ENCODE peak calls at places on chromosome 16, in six cellular contexts. W is A673, G is fibroblast of pulmonary artery, I is esophagus squamous epithelium, S is brain microvascular endothelial cell, O is IMR-90. Z is an unnamed sample.

GRCh38 chr16:66150691-66151090 is 215.8 kb upstream of the CDH5 start:
- DNase-seq in G (no peak), I (no peak), S (no peak), W (no peak), O (peak), Z (peak)

GRCh38 chr16:22694887-22695382 is 119.0 kb upstream of the HS3ST2 start:
- DNase-seq in W (no peak), I (no peak), O (peak), G (peak), S (peak), Z (no peak)

GRCh38 chr16:78192734-78193133 is 93.3 kb downstream of the WWOX start:
- DNase-seq in S (no peak), W (no peak), G (no peak), O (no peak), I (no peak), Z (no peak)

GRCh38 chr16:72877374-72878028 is 170.4 kb downstream of the ZFHX3 start:
- DNase-seq in O (peak), I (no peak), S (peak), W (peak), G (peak), Z (no peak)

GRCh38 chr16:85329059-85329812 is 217.0 kb upstream of the CIBAR2 start:
- DNase-seq in W (peak), I (no peak), S (peak), O (peak), G (no peak), Z (no peak)

GRCh38 chr16:15979801-15980200 is 30.4 kb downstream of the ABCC1 start:
- DNase-seq in S (no peak), W (no peak), I (no peak), G (no peak), O (no peak), Z (no peak)

GRCh38 chr16:1220841-1221627 is 4.0 kb downstream of the TPSG1 start:
- DNase-seq in O (no peak), I (no peak), W (no peak), G (no peak), S (no peak), Z (no peak)

GRCh38 chr16:86897486-86897885 is 319.1 kb downstream of the FOXL1 start:
- DNase-seq in S (no peak), G (no peak), I (no peak), O (no peak), W (no peak), Z (no peak)

GRCh38 chr16:85557083-85557975 is 55.8 kb upstream of the GSE1 start:
- DNase-seq in S (no peak), I (no peak), G (peak), W (no peak), O (no peak), Z (no peak)

GRCh38 chr16:9844361-9844760 is 337.9 kb downstream of the GRIN2A start:
- DNase-seq in O (no peak), W (no peak), I (no peak), G (no peak), S (peak), Z (no peak)

GRCh38 chr16:57533618-57534336 is 2.6 kb downstream of the CCDC102A start:
- DNase-seq in W (no peak), G (no peak), O (no peak), S (no peak), I (no peak), Z (no peak)

GRCh38 chr16:71341881-71342280 is 16.6 kb upstream of the CALB2 start:
- DNase-seq in I (no peak), G (no peak), W (no peak), O (no peak), S (no peak), Z (no peak)

GRCh38 chr16:2902337-2903130 is 9.2 kb upstream of the FLYWCH1 start:
- DNase-seq in W (no peak), O (no peak), S (no peak), G (no peak), I (no peak), Z (no peak)

GRCh38 chr16:19810817-19811731 is 73.6 kb downstream of the GPRC5B start:
- DNase-seq in I (no peak), S (peak), W (no peak), O (peak), G (peak), Z (no peak)

GRCh38 chr16:62602790-62603189 is 566.6 kb upstream of the CDH8 start:
- DNase-seq in I (no peak), S (no peak), W (no peak), O (no peak), G (no peak), Z (no peak)

GRCh38 chr16:15952265-15952711 is 2.9 kb downstream of the ABCC1 start:
- DNase-seq in I (no peak), S (no peak), O (no peak), G (no peak), W (no peak), Z (no peak)

GRCh38 chr16:55842369-55843104 is 9.6 kb upstream of the CES1 start:
- DNase-seq in I (no peak), G (peak), O (peak), S (peak), W (peak), Z (no peak)

GRCh38 chr16:59108374-59108773 is 374.3 kb upstream of the GOT2 start:
- DNase-seq in W (no peak), O (no peak), S (no peak), G (no peak), I (no peak), Z (no peak)

GRCh38 chr16:82748026-82748425 is 121.3 kb downstream of the CDH13 start:
- DNase-seq in I (no peak), O (peak), W (peak), S (peak), G (peak), Z (no peak)

GRCh38 chr16:54568897-54569807 is 282.6 kb upstream of the IRX3 start:
- DNase-seq in I (no peak), O (no peak), S (no peak), W (no peak), G (no peak), Z (no peak)
- H3K4me3 ChIP-seq in I (no peak), O (no peak), S (no peak), W (no peak), G (no peak), Z (no peak)

GRCh38 chr16:47815655-47816054 is 340.1 kb downstream of the ABCC12 start:
- DNase-seq in I (no peak), O (no peak), W (no peak), G (peak), S (peak), Z (no peak)

DNA sequence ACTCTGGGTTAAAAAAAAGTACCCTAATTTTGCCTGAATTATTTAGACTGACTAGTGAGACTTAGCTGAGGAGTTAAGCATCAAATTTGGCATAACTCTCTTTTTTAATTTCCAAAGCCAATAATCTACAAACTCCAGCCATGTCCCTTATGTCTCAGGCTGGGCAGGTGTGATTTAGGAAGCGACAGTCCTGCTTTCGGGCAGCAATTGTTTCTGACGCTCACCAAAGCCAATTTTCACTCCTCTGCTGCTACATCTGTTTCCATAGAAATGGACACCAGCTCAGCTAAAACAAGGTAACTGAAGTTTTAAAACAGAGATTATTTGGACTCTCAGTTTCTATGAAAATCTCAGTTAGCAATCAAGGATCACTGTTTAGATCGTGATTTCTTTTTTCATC is 338.7 kb downstream of the ABCC12 start:
- DNase-seq in O (no peak), I (no peak), G (no peak), W (no peak), S (no peak), Z (no peak)
- TF ChIP-seq CTCF in O (no peak), I (no peak), G (no peak), W (no peak), S (no peak), Z (no peak)

GRCh38 chr16:29821663-29822115 is 1.4 kb downstream of the MVP start:
- DNase-seq in S (peak), G (peak), W (no peak), I (no peak), O (peak), Z (no peak)

GRCh38 chr16:29825145-29826044 is 5.1 kb downstream of the MVP start:
- DNase-seq in W (no peak), O (peak), I (no peak), G (peak), S (peak), Z (no peak)

GRCh38 chr16:29824589-29825144 is 4.4 kb downstream of the MVP start:
- DNase-seq in I (no peak), W (no peak), O (peak), S (no peak), G (peak), Z (no peak)

GRCh38 chr16:29830774-29831173 is 10.5 kb downstream of the MVP start:
- DNase-seq in O (no peak), W (no peak), I (no peak), S (no peak), G (no peak), Z (no peak)

GRCh38 chr16:29826342-29826695 is 6.1 kb downstream of the MVP start:
- DNase-seq in G (no peak), O (no peak), I (no peak), W (no peak), S (no peak), Z (no peak)
- H3K4me3 ChIP-seq in G (no peak), O (no peak), I (no peak), W (no peak), S (no peak), Z (no peak)

GRCh38 chr16:88004391-88004790 is 53.2 kb downstream of the BANP start:
- DNase-seq in G (no peak), I (no peak), S (no peak), W (no peak), O (no peak), Z (no peak)

GRCh38 chr16:88003736-88004135 is 52.5 kb downstream of the BANP start:
- DNase-seq in O (no peak), G (no peak), S (no peak), W (no peak), I (no peak), Z (no peak)

GRCh38 chr16:88003316-88003715 is 52.1 kb downstream of the BANP start:
- DNase-seq in W (no peak), S (no peak), O (no peak), G (no peak), I (no peak), Z (no peak)

GRCh38 chr16:88005968-88006367 is 54.7 kb downstream of the BANP start:
- DNase-seq in O (no peak), S (no peak), I (no peak), G (no peak), W (no peak), Z (no peak)

GRCh38 chr16:88005148-88005547 is 53.9 kb downstream of the BANP start:
- DNase-seq in O (no peak), S (no peak), I (no peak), W (no peak), G (no peak), Z (no peak)
- TF ChIP-seq CTCF in O (peak), S (peak), I (no peak), W (peak), G (peak), Z (no peak)